ENCODE peak calls at places on chromosomes 6 and 20, in six cellular contexts. T is NT2/D1, W is H1, S is K562, N is HepG2, J is GM12878. R is an unnamed sample.

GRCh38 chr6:20427856-20428255 is 26.2 kb downstream of the E2F3 start:
- DNase-seq in T (no peak), W (no peak), S (no peak), N (peak), J (peak), R (no peak)

GRCh38 chr20:39282619-39283092 is 320.5 kb downstream of the DHX35 start:
- DNase-seq in T (peak), W (no peak), S (no peak), N (no peak), J (no peak), R (no peak)

GRCh38 chr6:167115054-167115453 is 7.8 kb upstream of the CCR6 start:
- DNase-seq in T (no peak), W (no peak), S (no peak), N (no peak), J (no peak), R (no peak)

GRCh38 chr6:34234667-34235604 is 1.7 kb upstream of the HMGA1 start:
- DNase-seq in T (no peak), W (no peak), S (peak), N (no peak), J (no peak), R (no peak)

GRCh38 chr6:141290871-141291270 is 841.9 kb upstream of the GJE1 start:
- DNase-seq in T (no peak), W (no peak), S (no peak), N (no peak), J (no peak), R (no peak)

GRCh38 chr20:31830406-31830981 is 11.3 kb downstream of the MYLK2 start:
- DNase-seq in T (no peak), W (no peak), S (no peak), N (no peak), J (no peak), R (no peak)

GRCh38 chr20:25081065-25081729 is 744 bp downstream of the VSX1 start:
- DNase-seq in T (peak), W (no peak), S (no peak), N (no peak), J (no peak), R (no peak)

GRCh38 chr6:129744201-129744879 is 34.4 kb upstream of the ARHGAP18 start:
- DNase-seq in T (peak), W (no peak), S (no peak), N (peak), J (no peak), R (peak)

GRCh38 chr20:14284443-14284842 is 53.0 kb downstream of the FLRT3 start:
- DNase-seq in T (no peak), W (no peak), S (no peak), N (no peak), J (no peak), R (no peak)

GRCh38 chr6:66662196-66662595 is 955.2 kb upstream of the EYS start:
- DNase-seq in T (no peak), W (no peak), S (no peak), N (peak), J (no peak), R (no peak)

GRCh38 chr20:50804453-50805348 is 9.8 kb downstream of the BCAS4 start:
- DNase-seq in T (no peak), W (no peak), S (no peak), N (no peak), J (no peak), R (no peak)

GRCh38 chr6:4371207-4371921 is 236.0 kb upstream of the ECI2 start:
- DNase-seq in T (no peak), W (no peak), S (peak), N (no peak), J (no peak), R (no peak)

GRCh38 chr20:23151008-23151703 is 65.0 kb upstream of the CD93 start:
- DNase-seq in T (no peak), W (no peak), S (no peak), N (no peak), J (no peak), R (no peak)

GRCh38 chr20:23150304-23151007 is 64.3 kb upstream of the CD93 start:
- DNase-seq in T (no peak), W (no peak), S (no peak), N (no peak), J (no peak), R (no peak)

GRCh38 chr20:23152902-23153301 is 66.8 kb upstream of the CD93 start:
- DNase-seq in T (no peak), W (no peak), S (no peak), N (no peak), J (no peak), R (no peak)

GRCh38 chr20:23152308-23152892 is 66.3 kb upstream of the CD93 start:
- DNase-seq in T (no peak), W (no peak), S (peak), N (peak), J (no peak), R (no peak)

DNA sequence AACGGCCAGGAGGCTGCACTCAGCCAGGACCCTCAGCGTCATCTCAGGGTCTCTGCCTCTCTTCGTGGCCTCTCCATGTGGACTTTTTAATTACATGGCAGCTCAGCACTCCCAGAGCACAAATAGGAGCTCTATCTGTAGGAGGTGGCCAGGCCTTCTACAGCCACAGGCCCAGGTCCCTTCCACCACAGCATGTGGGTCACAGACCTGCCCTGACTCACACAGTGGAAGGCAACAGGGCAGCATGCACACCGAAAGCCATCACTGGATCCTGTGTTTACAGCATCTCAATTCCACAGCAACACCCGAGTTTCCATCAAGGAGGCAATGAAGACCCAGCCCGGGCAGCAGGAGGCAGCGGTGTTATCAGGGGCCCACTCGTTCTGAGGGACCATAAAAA is 65.8 kb upstream of the CD93 start:
- DNase-seq in T (no peak), W (no peak), S (no peak), N (no peak), J (no peak), R (no peak)
- TF ChIP-seq ZNF274 in T (no peak), W (no peak), S (no peak), N (no peak), J (no peak), R (no peak)

GRCh38 chr6:143400258-143401059 is 50.0 kb downstream of the ADAT2 start:
- DNase-seq in T (no peak), W (no peak), S (no peak), N (peak), J (no peak), R (no peak)
- TF ChIP-seq ZNF274 in T (no peak), W (no peak), S (no peak), N (no peak), J (no peak), R (no peak)

GRCh38 chr6:14384175-14384949 is 266.8 kb downstream of the CD83 start:
- DNase-seq in T (no peak), W (no peak), S (no peak), N (no peak), J (no peak), R (no peak)
- TF ChIP-seq ZNF274 in T (no peak), W (no peak), S (no peak), N (no peak), J (no peak), R (no peak)

GRCh38 chr6:12149944-12150510 is 137.9 kb downstream of the HIVEP1 start:
- DNase-seq in T (no peak), W (no peak), S (no peak), N (no peak), J (no peak), R (no peak)
- TF ChIP-seq ZNF274 in T (no peak), W (no peak), S (no peak), N (no peak), J (no peak), R (no peak)

GRCh38 chr6:11364971-11365397 is 132.5 kb upstream of the NEDD9 start:
- DNase-seq in T (no peak), W (no peak), S (no peak), N (peak), J (no peak), R (no peak)

GRCh38 chr6:11366934-11367637 is 134.6 kb upstream of the NEDD9 start:
- DNase-seq in T (no peak), W (no peak), S (no peak), N (no peak), J (no peak), R (no peak)

GRCh38 chr6:11368264-11368663 is 135.8 kb upstream of the NEDD9 start:
- DNase-seq in T (no peak), W (no peak), S (no peak), N (peak), J (no peak), R (no peak)

GRCh38 chr6:11367638-11368199 is 135.3 kb upstream of the NEDD9 start:
- DNase-seq in T (no peak), W (no peak), S (no peak), N (peak), J (no peak), R (no peak)

DNA sequence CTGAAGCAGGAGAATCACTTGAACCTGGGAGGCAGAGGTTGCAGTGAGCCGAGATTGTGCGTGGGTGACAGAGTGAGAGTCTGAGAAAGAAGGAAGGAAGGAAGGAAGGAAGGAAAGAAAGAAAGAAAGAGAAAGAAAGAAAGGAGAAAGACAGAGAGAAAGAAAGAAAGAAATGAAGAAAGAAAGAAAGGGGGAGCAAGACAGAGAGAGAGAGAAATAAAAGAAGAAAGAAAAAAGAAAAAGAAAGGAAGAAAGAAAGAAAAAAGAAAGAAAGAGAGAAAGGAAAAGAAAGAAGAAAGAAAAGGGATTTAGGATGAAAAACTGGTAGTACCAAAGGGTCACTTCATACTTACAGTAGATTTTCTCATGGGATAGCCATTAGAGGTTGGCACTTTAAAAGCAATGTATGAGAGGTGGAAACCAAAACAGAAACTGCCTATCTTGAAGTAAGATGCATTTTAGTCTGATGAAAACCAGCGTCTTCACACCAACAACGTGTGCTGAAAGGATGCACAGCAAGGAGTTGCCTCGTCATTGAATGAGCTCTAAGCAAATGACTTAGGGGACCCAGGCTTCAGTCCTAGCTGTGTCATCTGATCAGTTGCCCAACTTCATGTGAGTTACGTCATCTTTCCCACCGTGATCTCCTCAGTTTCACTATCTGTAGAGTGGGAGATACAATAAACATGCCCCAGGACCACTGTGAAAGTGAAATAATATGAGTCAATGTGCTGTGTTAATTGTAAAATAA is 133.9 kb upstream of the NEDD9 start:
- DNase-seq in T (no peak), W (no peak), S (no peak), N (no peak), J (peak), R (no peak)
- TF ChIP-seq ZNF274 in T (no peak), W (no peak), S (no peak), N (no peak), J (no peak), R (no peak)

GRCh38 chr20:5781798-5782750 is 31.9 kb downstream of the SHLD1 start:
- DNase-seq in T (no peak), W (no peak), S (peak), N (peak), J (no peak), R (no peak)
- TF ChIP-seq ZNF274 in T (no peak), W (no peak), S (no peak), N (no peak), J (no peak), R (no peak)

GRCh38 chr6:71480577-71480976 is 192.0 kb downstream of the OGFRL1 start:
- DNase-seq in T (no peak), W (no peak), S (no peak), N (no peak), J (no peak), R (no peak)
- TF ChIP-seq ZNF274 in T (no peak), W (no peak), S (no peak), N (no peak), J (no peak), R (no peak)

R was measured in HCT116.